ENCODE peak calls at places on chromosomes 7 and 10, in four cellular contexts. R is neural crest cell, U is NCI-H1092, X is colonic mucosa. Q is an unnamed sample.

GRCh38 chr10:106479619-106480018 is 684.9 kb downstream of the SORCS1 start:
- DNase-seq in R (no peak), U (no peak), X (no peak), Q (no peak)

GRCh38 chr7:105690286-105690915 is 109.1 kb upstream of the EFCAB10 start:
- DNase-seq in R (no peak), U (no peak), X (no peak), Q (no peak)

GRCh38 chr7:29588900-29589696 is 25.5 kb downstream of the PRR15 start:
- DNase-seq in R (peak), U (no peak), X (peak), Q (no peak)

GRCh38 chr7:2295936-2296620 is 18.2 kb downstream of the SNX8 start:
- DNase-seq in R (no peak), U (no peak), X (no peak), Q (no peak)

GRCh38 chr10:29849434-29849833 is 210.0 kb downstream of the JCAD start:
- DNase-seq in R (no peak), U (no peak), X (no peak), Q (no peak)

GRCh38 chr10:118922226-118922625 is 107.3 kb upstream of the NANOS1 start:
- DNase-seq in R (no peak), U (no peak), X (peak), Q (no peak)

GRCh38 chr10:124649209-124649608 is 95.0 kb downstream of the FAM53B start:
- DNase-seq in R (no peak), U (no peak), X (no peak), Q (no peak)

GRCh38 chr7:117085769-117086463 is 132.6 kb downstream of the ST7 start:
- DNase-seq in R (no peak), U (no peak), X (no peak), Q (no peak)

GRCh38 chr7:74026406-74027123 is 1.4 kb upstream of the ELN start:
- DNase-seq in R (peak), U (peak), X (peak), Q (no peak)

GRCh38 chr7:155342313-155342712 is 44.6 kb downstream of the INSIG1 start:
- DNase-seq in R (no peak), U (no peak), X (no peak), Q (no peak)

GRCh38 chr10:71381611-71382010 is 15.1 kb upstream of the CDH23 start:
- DNase-seq in R (no peak), U (no peak), X (no peak), Q (no peak)

GRCh38 chr10:126186746-126187145 is 201.5 kb downstream of the ADAM12 start:
- DNase-seq in R (no peak), U (no peak), X (no peak), Q (no peak)

GRCh38 chr10:57993302-57993701 is 274.4 kb downstream of the IPMK start:
- DNase-seq in R (no peak), U (no peak), X (no peak), Q (no peak)

GRCh38 chr7:387132-388022 is 97.4 kb downstream of the FOXL3 start:
- DNase-seq in R (no peak), U (no peak), X (peak), Q (no peak)

GRCh38 chr7:14899065-14899464 is 3.5 kb downstream of the DGKB start:
- DNase-seq in R (no peak), U (peak), X (no peak), Q (peak)

GRCh38 chr7:112556633-112557032 is 75.8 kb downstream of the LSMEM1 start:
- DNase-seq in R (no peak), U (no peak), X (no peak), Q (no peak)

GRCh38 chr10:120423350-120424197 is 33.5 kb upstream of the PLPP4 start:
- DNase-seq in R (peak), U (no peak), X (peak), Q (no peak)

GRCh38 chr7:131969560-131969959 is 413.1 kb upstream of the PODXL start:
- DNase-seq in R (no peak), U (no peak), X (no peak), Q (no peak)